ENCODE peak calls at places on chromosomes 4 and X, in four cellular contexts. H is PC-3; U is stimulated activated CD4-positive, alpha-beta T cell treated with anti-CD3 and anti-CD28 coated beads, Interleukin-15, amount 100 ng/mL, for 1 hour; G is NCI-H510A. I is an unnamed sample.

GRCh38 chr4:15457401-15458201 is 12.1 kb upstream of the CC2D2A start:
- DNase-seq in H (peak; percentile 46), U (no peak), G (no peak), I (no peak)

GRCh38 chr4:3810111-3810680 is 44.0 kb downstream of the ADRA2C start:
- DNase-seq in H (no peak), U (no peak), G (no peak), I (no peak)

GRCh38 chr4:12458621-12459020 is 1025.5 kb downstream of the RAB28 start:
- DNase-seq in H (peak; percentile 28), U (no peak), G (no peak), I (no peak)

GRCh38 chr4:108010167-108010566 is 20.5 kb downstream of the HADH start:
- DNase-seq in H (peak; percentile 39), U (no peak), G (no peak), I (no peak)

GRCh38 chr4:98939892-98940298 is 11.0 kb upstream of the EIF4E start:
- DNase-seq in H (peak; percentile 83), U (no peak), G (no peak), I (no peak)

GRCh38 chr4:71772592-71772991 is 11.3 kb downstream of the GC start:
- DNase-seq in H (peak; percentile 55), U (no peak), G (no peak), I (no peak)

GRCh38 chr4:9877123-9877522 is 95.7 kb downstream of the DRD5 start:
- DNase-seq in H (no peak), U (no peak), G (no peak), I (no peak)

GRCh38 chr4:109332926-109333464 is 30.5 kb upstream of the COL25A1 start:
- DNase-seq in H (no peak), U (no peak), G (no peak), I (no peak)

GRCh38 chr4:141759796-141760425 is 123.5 kb downstream of the IL15 start:
- DNase-seq in H (peak; percentile 43), U (no peak), G (no peak), I (no peak)

GRCh38 chr4:149709640-149710039 is 106.0 kb downstream of the IQCM start:
- DNase-seq in H (peak; percentile 43), U (no peak), G (no peak), I (no peak)

GRCh38 chrX:24343719-24344118 is 16.7 kb upstream of the SUPT20HL1 start:
- DNase-seq in H (no peak), U (no peak), G (no peak), I (no peak)

GRCh38 chr4:138035781-138036258 is 206.3 kb downstream of the SLC7A11 start:
- DNase-seq in H (peak; percentile 79), U (no peak), G (no peak), I (no peak)

I was measured in activated CD4-positive, CD25-positive, alpha-beta regulatory T cell.